ENCODE peak calls at places on chromosomes 5 and 9, in nine cellular contexts. U is body of pancreas, M is NB4, L is spleen, A is tibial nerve, I is transverse colon, D is HCT116, O is heart left ventricle, K is H54. X is an unnamed sample.

GRCh38 chr5:52994266-52994665 is 5.1 kb downstream of the ITGA2 start:
- DNase-seq in U (no peak), M (no peak), L (no peak), A (no peak), I (no peak), D (no peak), O (no peak), K (no peak), X (no peak)

GRCh38 chr5:150082364-150082763 is 4.0 kb downstream of the CSF1R start:
- DNase-seq in U (no peak), M (peak), L (no peak), A (no peak), I (no peak), D (no peak), O (peak), K (no peak), X (no peak)

GRCh38 chr5:41524174-41524573 is 13.8 kb upstream of the PLCXD3 start:
- DNase-seq in U (no peak), M (peak), L (no peak), A (no peak), I (no peak), D (no peak), O (no peak), K (no peak), X (no peak)

GRCh38 chr5:166369326-166369725 is 1922.1 kb upstream of the WWC1 start:
- DNase-seq in U (no peak), M (no peak), L (no peak), A (no peak), I (no peak), D (no peak), O (no peak), K (no peak), X (no peak)

GRCh38 chr9:131942076-131942720 is 137.5 kb downstream of the MED27 start:
- DNase-seq in U (no peak), M (no peak), L (no peak), A (no peak), I (no peak), D (no peak), O (no peak), K (no peak), X (no peak)

GRCh38 chr9:92455217-92455616 is 27.1 kb downstream of the ASPN start:
- DNase-seq in U (no peak), M (peak), L (no peak), A (no peak), I (no peak), D (peak), O (no peak), K (peak), X (no peak)

GRCh38 chr9:108786756-108787663 is 68.8 kb downstream of the ACTL7B start:
- DNase-seq in U (no peak), M (peak), L (no peak), A (no peak), I (no peak), D (peak), O (no peak), K (peak), X (no peak)

GRCh38 chr9:74334308-74334707 is 162.8 kb upstream of the RORB start:
- DNase-seq in U (no peak), M (no peak), L (no peak), A (no peak), I (no peak), D (no peak), O (no peak), K (no peak), X (no peak)

GRCh38 chr5:65037845-65038815 is 269.4 kb downstream of the CWC27 start:
- DNase-seq in U (peak), M (peak), L (no peak), A (no peak), I (peak), D (peak), O (peak), K (no peak), X (no peak)

GRCh38 chr5:173716058-173716682 is 99.7 kb upstream of the BOD1 start:
- DNase-seq in U (no peak), M (peak), L (no peak), A (no peak), I (no peak), D (no peak), O (no peak), K (no peak), X (no peak)

GRCh38 chr5:79025054-79025465 is 40.0 kb upstream of the ARSB start:
- DNase-seq in U (peak), M (peak), L (no peak), A (peak), I (peak), D (peak), O (peak), K (peak), X (no peak)

GRCh38 chr5:52119768-52120167 is 667.9 kb upstream of the ITGA1 start:
- DNase-seq in U (no peak), M (no peak), L (no peak), A (no peak), I (no peak), D (no peak), O (no peak), K (no peak), X (no peak)

GRCh38 chr5:32168460-32169033 is 5.6 kb downstream of the GOLPH3 start:
- DNase-seq in U (no peak), M (no peak), L (no peak), A (no peak), I (no peak), D (no peak), O (no peak), K (no peak), X (no peak)

GRCh38 chr5:19047277-19047676 is 940.7 kb downstream of the CDH18 start:
- DNase-seq in U (no peak), M (no peak), L (no peak), A (no peak), I (no peak), D (no peak), O (no peak), K (no peak), X (no peak)

GRCh38 chr5:88824141-88824540 is 58.8 kb downstream of the MEF2C start:
- DNase-seq in U (no peak), M (no peak), L (no peak), A (no peak), I (no peak), D (no peak), O (no peak), K (no peak), X (no peak)

GRCh38 chr9:97781902-97782301 is 71.1 kb upstream of the FOXE1 start:
- DNase-seq in U (no peak), M (no peak), L (no peak), A (no peak), I (no peak), D (no peak), O (no peak), K (no peak), X (no peak)

GRCh38 chr9:136662326-136662655 is 425 bp upstream of the EGFL7 start:
- DNase-seq in U (no peak), M (no peak), L (no peak), A (no peak), I (no peak), D (no peak), O (no peak), K (no peak), X (no peak)

GRCh38 chr9:34777667-34778066 is 67.7 kb upstream of the CCL21 start:
- DNase-seq in U (no peak), M (peak), L (no peak), A (no peak), I (no peak), D (no peak), O (no peak), K (no peak), X (no peak)

GRCh38 chr9:98774746-98775145 is 21.6 kb downstream of the ANKS6 start:
- DNase-seq in U (no peak), M (peak), L (no peak), A (no peak), I (no peak), D (no peak), O (no peak), K (peak), X (no peak)

GRCh38 chr9:96015876-96016686 is 140.6 kb downstream of the ERCC6L2 start:
- DNase-seq in U (no peak), M (no peak), L (no peak), A (no peak), I (no peak), D (no peak), O (no peak), K (no peak), X (no peak)

GRCh38 chr5:29744618-29745017 is 1448.9 kb upstream of the CDH6 start:
- DNase-seq in U (no peak), M (no peak), L (no peak), A (no peak), I (no peak), D (no peak), O (no peak), K (no peak), X (no peak)

GRCh38 chr5:142801495-142801871 is 31.3 kb downstream of the ARHGAP26 start:
- DNase-seq in U (no peak), M (no peak), L (no peak), A (no peak), I (no peak), D (no peak), O (no peak), K (no peak), X (no peak)

GRCh38 chr9:128072144-128073021 is 4.4 kb downstream of the SLC25A25 start:
- DNase-seq in U (peak), M (peak), L (no peak), A (peak), I (peak), D (no peak), O (peak), K (no peak), X (no peak)

GRCh38 chr9:133715866-133716563 is 22.1 kb downstream of the SARDH start:
- DNase-seq in U (peak), M (peak), L (peak), A (no peak), I (no peak), D (no peak), O (peak), K (no peak), X (no peak)

GRCh38 chr9:124771867-124772621 is 933 bp upstream of the NR6A1 start:
- DNase-seq in U (peak), M (peak), L (peak), A (no peak), I (peak), D (peak), O (peak), K (peak), X (no peak)

GRCh38 chr5:142222881-142223558 is 101.8 kb downstream of the SPRY4 start:
- DNase-seq in U (no peak), M (no peak), L (no peak), A (no peak), I (no peak), D (no peak), O (no peak), K (no peak), X (no peak)

GRCh38 chr9:94656190-94656589 is 16.9 kb upstream of the FBP1 start:
- DNase-seq in U (no peak), M (peak), L (peak), A (no peak), I (peak), D (no peak), O (no peak), K (no peak), X (no peak)

GRCh38 chr9:92312887-92313623 is 12.1 kb downstream of the NOL8 start:
- DNase-seq in U (no peak), M (no peak), L (no peak), A (no peak), I (no peak), D (no peak), O (no peak), K (no peak), X (no peak)

GRCh38 chr5:56479701-56480304 is 246.7 kb upstream of the ANKRD55 start:
- DNase-seq in U (no peak), M (no peak), L (no peak), A (no peak), I (no peak), D (no peak), O (no peak), K (no peak), X (no peak)

GRCh38 chr9:136996361-136997281 is at the start of gene CLIC3:
- DNase-seq in U (no peak), M (peak), L (peak), A (no peak), I (peak), D (no peak), O (no peak), K (peak), X (no peak)

GRCh38 chr9:35616681-35617459 is 1.3 kb downstream of the CD72 start:
- DNase-seq in U (peak), M (no peak), L (peak), A (no peak), I (peak), D (no peak), O (peak), K (no peak), X (no peak)

GRCh38 chr9:13478235-13478634 is 198.7 kb upstream of the MPDZ start:
- DNase-seq in U (no peak), M (no peak), L (no peak), A (no peak), I (no peak), D (no peak), O (no peak), K (no peak), X (no peak)

DNA sequence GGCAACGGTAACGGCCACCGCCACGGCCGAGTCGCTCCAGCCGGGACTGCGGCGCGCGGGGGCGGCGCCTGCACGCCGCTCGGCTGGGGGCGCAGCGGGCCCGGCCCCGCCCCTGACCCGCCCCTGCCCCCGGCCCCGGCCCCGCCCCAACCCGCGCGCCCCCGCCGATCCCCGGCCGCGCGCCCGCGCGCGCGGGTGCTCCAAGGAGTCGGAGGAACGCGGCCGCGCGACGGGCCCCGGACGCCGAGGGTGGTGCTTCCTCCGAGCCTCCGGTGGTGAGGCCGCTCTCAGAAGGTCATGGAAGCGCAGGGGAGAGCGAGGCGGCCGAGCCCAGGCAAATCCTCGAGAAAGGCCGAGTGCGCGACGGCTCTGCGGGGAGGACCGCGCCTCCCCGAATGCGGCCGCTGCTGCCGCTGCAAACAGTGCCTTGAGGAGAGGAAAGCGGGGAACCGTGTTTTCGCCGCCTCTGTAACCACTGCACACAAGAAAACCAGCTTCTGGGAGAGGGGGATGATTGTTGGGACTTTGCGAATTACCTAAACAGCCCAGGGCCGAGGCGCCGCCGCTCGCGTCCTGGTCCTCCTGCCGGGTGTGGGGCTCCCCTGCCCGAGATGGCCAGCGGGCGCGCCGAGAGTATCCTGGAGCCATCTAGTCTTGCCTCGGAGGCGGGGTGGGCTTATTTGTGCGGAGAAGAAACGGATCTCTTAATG is at the start of gene LIFR:
- DNase-seq in U (peak), M (peak), L (peak), A (peak), I (peak), D (peak), O (peak), K (peak), X (peak)
- TF ChIP-seq POLR2A in U (peak), M (no peak), L (no peak), A (peak), I (peak), D (peak), O (no peak), K (peak), X (no peak)

GRCh38 chr5:55432549-55432948 is 102.2 kb downstream of the PLPP1 start:
- DNase-seq in U (no peak), M (no peak), L (no peak), A (no peak), I (no peak), D (no peak), O (no peak), K (no peak), X (no peak)

GRCh38 chr5:55429221-55429620 is 105.5 kb downstream of the PLPP1 start:
- DNase-seq in U (no peak), M (no peak), L (no peak), A (no peak), I (no peak), D (no peak), O (no peak), K (no peak), X (no peak)

GRCh38 chr5:55427157-55427556 is 107.6 kb downstream of the PLPP1 start:
- DNase-seq in U (peak), M (no peak), L (no peak), A (no peak), I (no peak), D (no peak), O (peak), K (no peak), X (no peak)

GRCh38 chr5:55426455-55426854 is 108.3 kb downstream of the PLPP1 start:
- DNase-seq in U (no peak), M (no peak), L (no peak), A (no peak), I (no peak), D (no peak), O (no peak), K (no peak), X (no peak)

GRCh38 chr5:55429707-55430253 is 105.0 kb downstream of the PLPP1 start:
- DNase-seq in U (peak), M (no peak), L (no peak), A (no peak), I (peak), D (no peak), O (no peak), K (no peak), X (no peak)
- TF ChIP-seq POLR2A in U (no peak), M (no peak), L (no peak), A (no peak), I (no peak), D (no peak), O (no peak), K (no peak), X (no peak)

GRCh38 chr9:21095561-21095960 is 17.8 kb upstream of the IFNB1 start:
- DNase-seq in U (no peak), M (no peak), L (no peak), A (no peak), I (no peak), D (no peak), O (no peak), K (no peak), X (no peak)

GRCh38 chr9:21096901-21097255 is 19.1 kb upstream of the IFNB1 start:
- DNase-seq in U (no peak), M (peak), L (no peak), A (no peak), I (no peak), D (no peak), O (no peak), K (no peak), X (no peak)

GRCh38 chr9:21097817-21098216 is 20.1 kb upstream of the IFNB1 start:
- DNase-seq in U (no peak), M (peak), L (no peak), A (no peak), I (no peak), D (no peak), O (no peak), K (no peak), X (no peak)

GRCh38 chr9:21102311-21102710 is 24.6 kb upstream of the IFNB1 start:
- DNase-seq in U (no peak), M (no peak), L (no peak), A (no peak), I (no peak), D (no peak), O (no peak), K (no peak), X (no peak)

DNA sequence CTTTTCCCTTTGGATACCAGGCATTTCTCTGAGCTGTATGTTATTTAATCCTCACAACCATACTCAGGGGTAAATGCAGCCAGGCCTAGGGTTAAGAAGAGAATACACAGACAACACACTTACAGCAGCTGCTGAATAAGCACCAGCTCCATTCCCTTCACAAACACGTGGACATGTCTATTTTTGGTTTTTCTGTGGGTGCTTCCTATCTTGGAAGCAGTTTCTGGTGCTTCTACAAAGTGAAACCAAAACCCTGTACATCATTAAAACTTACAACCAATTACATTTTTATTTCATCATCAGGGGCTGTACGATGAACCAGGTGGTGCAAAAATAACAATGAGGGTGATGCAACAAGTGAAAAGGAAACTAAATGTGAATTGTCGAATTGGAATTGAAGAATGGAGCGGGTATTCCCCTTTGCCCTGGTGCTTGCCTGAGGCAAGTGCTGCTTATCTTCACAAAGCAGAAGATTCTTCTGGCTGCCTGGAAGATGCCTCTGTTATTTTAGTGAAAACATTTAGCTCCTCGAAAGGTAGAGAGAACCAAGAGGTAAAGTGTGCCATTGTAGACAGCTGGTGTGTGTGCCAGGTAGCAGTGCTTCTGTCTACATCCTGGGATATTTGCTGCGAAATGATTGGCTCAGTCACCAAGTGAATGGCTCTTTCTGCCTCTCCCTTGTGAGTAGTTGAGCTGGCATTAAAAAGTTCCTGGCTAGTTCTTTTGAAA is 18.6 kb upstream of the IFNB1 start:
- DNase-seq in U (no peak), M (peak), L (no peak), A (no peak), I (no peak), D (no peak), O (no peak), K (no peak), X (no peak)
- TF ChIP-seq POLR2A in U (no peak), M (no peak), L (no peak), A (no peak), I (no peak), D (no peak), O (no peak), K (no peak), X (no peak)

GRCh38 chr5:139696167-139696893 is 48.2 kb downstream of the CXXC5 start:
- DNase-seq in U (peak), M (no peak), L (peak), A (no peak), I (no peak), D (no peak), O (no peak), K (no peak), X (no peak)

GRCh38 chr5:139700711-139701693 is 52.9 kb downstream of the CXXC5 start:
- DNase-seq in U (peak), M (peak), L (peak), A (no peak), I (peak), D (no peak), O (no peak), K (no peak), X (no peak)

GRCh38 chr5:139698461-139699146 is 50.5 kb downstream of the CXXC5 start:
- DNase-seq in U (peak), M (peak), L (peak), A (peak), I (peak), D (no peak), O (peak), K (no peak), X (no peak)

GRCh38 chr5:139696894-139697658 is 48.9 kb downstream of the CXXC5 start:
- DNase-seq in U (peak), M (peak), L (peak), A (peak), I (peak), D (no peak), O (peak), K (peak), X (no peak)

GRCh38 chr5:139699352-139699751 is 51.2 kb downstream of the CXXC5 start:
- DNase-seq in U (no peak), M (no peak), L (no peak), A (no peak), I (no peak), D (no peak), O (no peak), K (no peak), X (no peak)
- TF ChIP-seq POLR2A in U (no peak), M (no peak), L (no peak), A (no peak), I (no peak), D (no peak), O (no peak), K (no peak), X (no peak)

GRCh38 chr5:171387255-171387969 is at the start of gene NPM1:
- DNase-seq in U (peak), M (peak), L (peak), A (peak), I (peak), D (peak), O (peak), K (peak), X (peak)
- TF ChIP-seq POLR2A in U (peak), M (peak), L (peak), A (peak), I (peak), D (peak), O (peak), K (peak), X (no peak)